ENCODE peak calls at places on chromosomes 2 and 18, in four cellular contexts. One of them, this sample, is unnamed.

GRCh38 chr2:184971669-184972068 is 373.3 kb downstream of the ZNF804A start:
- DNase-seq in omental fat pad: no peak
- DNase-seq in body of pancreas: no peak
- DNase-seq in transverse colon: no peak
- DNase-seq in this sample: no peak

GRCh38 chr2:118577202-118577601 is 270.2 kb downstream of the EN1 start:
- DNase-seq in omental fat pad: no peak
- DNase-seq in body of pancreas: no peak
- DNase-seq in transverse colon: no peak
- DNase-seq in this sample: no peak

GRCh38 chr18:11956371-11957308 is 24.7 kb upstream of the IMPA2 start:
- DNase-seq in omental fat pad: no peak
- DNase-seq in body of pancreas: no peak
- DNase-seq in transverse colon: no peak
- DNase-seq in this sample: no peak

GRCh38 chr2:41647468-41648042 is 400.3 kb upstream of the PKDCC start:
- DNase-seq in omental fat pad: no peak
- DNase-seq in body of pancreas: no peak
- DNase-seq in transverse colon: no peak
- DNase-seq in this sample: no peak

GRCh38 chr2:99249951-99250350 is 5.5 kb downstream of the LYG2 start:
- DNase-seq in omental fat pad: no peak
- DNase-seq in body of pancreas: no peak
- DNase-seq in transverse colon: no peak
- DNase-seq in this sample: no peak

GRCh38 chr2:63189026-63189425 is 138.4 kb downstream of the OTX1 start:
- DNase-seq in omental fat pad: no peak
- DNase-seq in body of pancreas: peak
- DNase-seq in transverse colon: peak
- DNase-seq in this sample: peak

GRCh38 chr2:126885701-126886121 is 13.0 kb upstream of the TEX51 start:
- DNase-seq in omental fat pad: no peak
- DNase-seq in body of pancreas: no peak
- DNase-seq in transverse colon: no peak
- DNase-seq in this sample: no peak

GRCh38 chr18:55136864-55137263 is 177.6 kb upstream of the CCDC68 start:
- DNase-seq in omental fat pad: no peak
- DNase-seq in body of pancreas: no peak
- DNase-seq in transverse colon: no peak
- DNase-seq in this sample: no peak

GRCh38 chr2:216519154-216519762 is 20.6 kb downstream of the RPL37A start:
- DNase-seq in omental fat pad: peak
- DNase-seq in body of pancreas: peak
- DNase-seq in transverse colon: peak
- DNase-seq in this sample: peak

GRCh38 chr18:33804258-33804657 is 226.2 kb downstream of the ASXL3 start:
- DNase-seq in omental fat pad: no peak
- DNase-seq in body of pancreas: peak
- DNase-seq in transverse colon: no peak
- DNase-seq in this sample: no peak

GRCh38 chr2:10331033-10331701 is 28.5 kb downstream of the HPCAL1 start:
- DNase-seq in omental fat pad: no peak
- DNase-seq in body of pancreas: no peak
- DNase-seq in transverse colon: peak
- DNase-seq in this sample: no peak

GRCh38 chr2:135863231-135863630 is 13.0 kb downstream of the MCM6 start:
- DNase-seq in omental fat pad: no peak
- DNase-seq in body of pancreas: no peak
- DNase-seq in transverse colon: no peak
- DNase-seq in this sample: no peak

GRCh38 chr2:197711576-197711975 is 6.4 kb downstream of the MARS2 start:
- DNase-seq in omental fat pad: no peak
- DNase-seq in body of pancreas: no peak
- DNase-seq in transverse colon: no peak
- DNase-seq in this sample: no peak

GRCh38 chr18:49854681-49855080 is 41.3 kb upstream of the ACAA2 start:
- DNase-seq in omental fat pad: no peak
- DNase-seq in body of pancreas: no peak
- DNase-seq in transverse colon: no peak
- DNase-seq in this sample: no peak

GRCh38 chr18:79774111-79774510 is 23.6 kb upstream of the KCNG2 start:
- DNase-seq in omental fat pad: no peak
- DNase-seq in body of pancreas: no peak
- DNase-seq in transverse colon: peak
- DNase-seq in this sample: no peak

GRCh38 chr18:213505-213904 is 54.3 kb downstream of the THOC1 start:
- DNase-seq in omental fat pad: no peak
- DNase-seq in body of pancreas: no peak
- DNase-seq in transverse colon: no peak
- DNase-seq in this sample: no peak

GRCh38 chr18:54769526-54770464 is 58.5 kb upstream of the RAB27B start:
- DNase-seq in omental fat pad: no peak
- DNase-seq in body of pancreas: no peak
- DNase-seq in transverse colon: no peak
- DNase-seq in this sample: no peak

GRCh38 chr2:33291278-33292013 is 185.0 kb upstream of the RASGRP3 start:
- DNase-seq in omental fat pad: no peak
- DNase-seq in body of pancreas: no peak
- DNase-seq in transverse colon: no peak
- DNase-seq in this sample: no peak

GRCh38 chr18:63161728-63162195 is 157.8 kb downstream of the BCL2 start:
- DNase-seq in omental fat pad: peak
- DNase-seq in body of pancreas: no peak
- DNase-seq in transverse colon: peak
- DNase-seq in this sample: no peak

GRCh38 chr2:18045230-18045629 is 166.8 kb downstream of the KCNS3 start:
- DNase-seq in omental fat pad: no peak
- DNase-seq in body of pancreas: no peak
- DNase-seq in transverse colon: no peak
- DNase-seq in this sample: no peak

GRCh38 chr2:222641336-222641735 is 14.6 kb downstream of the FARSB start:
- DNase-seq in omental fat pad: no peak
- DNase-seq in body of pancreas: no peak
- DNase-seq in transverse colon: no peak
- DNase-seq in this sample: no peak

GRCh38 chr2:172561270-172561669 is 5.4 kb downstream of the PDK1 start:
- DNase-seq in omental fat pad: no peak
- DNase-seq in body of pancreas: no peak
- DNase-seq in transverse colon: no peak
- DNase-seq in this sample: no peak

GRCh38 chr2:14231499-14231898 is 401.0 kb upstream of the LRATD1 start:
- DNase-seq in omental fat pad: no peak
- DNase-seq in body of pancreas: no peak
- DNase-seq in transverse colon: no peak
- DNase-seq in this sample: no peak

GRCh38 chr2:26720322-26721166 is 28.0 kb downstream of the KCNK3 start:
- DNase-seq in omental fat pad: peak
- DNase-seq in body of pancreas: peak
- DNase-seq in transverse colon: peak
- DNase-seq in this sample: no peak

GRCh38 chr2:112869258-112869842 is 32.8 kb upstream of the IL1B start:
- DNase-seq in omental fat pad: peak
- DNase-seq in body of pancreas: peak
- DNase-seq in transverse colon: peak
- DNase-seq in this sample: no peak

GRCh38 chr2:152335016-152335850 is at the start of gene FMNL2:
- DNase-seq in omental fat pad: peak
- DNase-seq in body of pancreas: peak
- DNase-seq in transverse colon: peak
- DNase-seq in this sample: peak

GRCh38 chr2:135132314-135132713 is 80.2 kb downstream of the RAB3GAP1 start:
- DNase-seq in omental fat pad: no peak
- DNase-seq in body of pancreas: no peak
- DNase-seq in transverse colon: no peak
- DNase-seq in this sample: no peak

GRCh38 chr2:162113771-162114168 is 38.3 kb downstream of the GCG start:
- DNase-seq in omental fat pad: no peak
- DNase-seq in body of pancreas: no peak
- DNase-seq in transverse colon: no peak
- DNase-seq in this sample: no peak

GRCh38 chr18:9810216-9810804 is 75.5 kb upstream of the TXNDC2 start:
- DNase-seq in omental fat pad: no peak
- DNase-seq in body of pancreas: no peak
- DNase-seq in transverse colon: no peak
- DNase-seq in this sample: no peak

GRCh38 chr2:231305221-231305620 is 90.3 kb upstream of the B3GNT7 start:
- DNase-seq in omental fat pad: no peak
- DNase-seq in body of pancreas: no peak
- DNase-seq in transverse colon: no peak
- DNase-seq in this sample: no peak

GRCh38 chr2:14642499-14642898 is 10.0 kb downstream of the LRATD1 start:
- DNase-seq in omental fat pad: no peak
- DNase-seq in body of pancreas: no peak
- DNase-seq in transverse colon: no peak
- DNase-seq in this sample: no peak

GRCh38 chr18:13287372-13287771 is 68.8 kb downstream of the LDLRAD4 start:
- DNase-seq in omental fat pad: no peak
- DNase-seq in body of pancreas: no peak
- DNase-seq in transverse colon: peak
- DNase-seq in this sample: no peak

GRCh38 chr2:167681646-167682045 is 565.7 kb downstream of the STK39 start:
- DNase-seq in omental fat pad: no peak
- DNase-seq in body of pancreas: no peak
- DNase-seq in transverse colon: no peak
- DNase-seq in this sample: no peak

GRCh38 chr2:190404487-190404886 is 3.7 kb upstream of the MFSD6 start:
- DNase-seq in omental fat pad: no peak
- DNase-seq in body of pancreas: no peak
- DNase-seq in transverse colon: no peak
- DNase-seq in this sample: no peak

GRCh38 chr2:48530033-48530804 is at the start of gene STON1:
- DNase-seq in omental fat pad: no peak
- DNase-seq in body of pancreas: peak
- DNase-seq in transverse colon: peak
- DNase-seq in this sample: peak
- TF ChIP-seq CTCF in omental fat pad: no peak
- TF ChIP-seq CTCF in body of pancreas: no peak
- TF ChIP-seq CTCF in transverse colon: no peak
- TF ChIP-seq CTCF in this sample: peak

DNA sequence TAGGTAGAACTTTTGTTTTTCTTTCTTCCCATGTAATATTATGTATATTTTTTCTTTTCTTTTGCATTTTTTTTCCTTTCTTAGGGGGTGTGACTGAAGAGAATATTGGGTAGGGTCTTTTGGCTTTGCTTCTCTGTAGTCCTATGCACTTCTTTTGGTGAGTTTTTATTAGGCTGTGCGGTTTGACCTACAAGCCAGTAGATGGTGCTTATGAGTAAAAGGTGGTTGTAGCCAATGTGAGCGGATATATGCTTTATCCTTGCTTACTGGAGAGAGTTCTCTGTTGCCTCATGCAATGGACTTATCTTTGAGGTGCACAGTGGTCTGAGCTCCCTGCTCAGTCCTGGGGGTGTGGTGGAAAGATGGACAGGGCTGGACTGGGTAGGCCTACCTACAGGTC is 52.7 kb downstream of the DSEL start:
- DNase-seq in omental fat pad: no peak
- DNase-seq in body of pancreas: no peak
- DNase-seq in transverse colon: no peak
- DNase-seq in this sample: no peak
- TF ChIP-seq CTCF in omental fat pad: no peak
- TF ChIP-seq CTCF in body of pancreas: no peak
- TF ChIP-seq CTCF in transverse colon: no peak
- TF ChIP-seq CTCF in this sample: peak

GRCh38 chr18:27404855-27405254 is 219.7 kb upstream of the CHST9 start:
- DNase-seq in omental fat pad: no peak
- DNase-seq in body of pancreas: no peak
- DNase-seq in transverse colon: no peak
- DNase-seq in this sample: no peak

GRCh38 chr18:27394687-27395086 is 209.6 kb upstream of the CHST9 start:
- DNase-seq in omental fat pad: no peak
- DNase-seq in body of pancreas: no peak
- DNase-seq in transverse colon: no peak
- DNase-seq in this sample: no peak

GRCh38 chr18:27400001-27400400 is 214.9 kb upstream of the CHST9 start:
- DNase-seq in omental fat pad: no peak
- DNase-seq in body of pancreas: no peak
- DNase-seq in transverse colon: no peak
- DNase-seq in this sample: no peak
- TF ChIP-seq CTCF in omental fat pad: no peak
- TF ChIP-seq CTCF in body of pancreas: no peak
- TF ChIP-seq CTCF in transverse colon: no peak
- TF ChIP-seq CTCF in this sample: no peak

GRCh38 chr2:32136097-32136496 is 29.6 kb upstream of the SLC30A6 start:
- DNase-seq in omental fat pad: no peak
- DNase-seq in body of pancreas: no peak
- DNase-seq in transverse colon: no peak
- DNase-seq in this sample: no peak

DNA sequence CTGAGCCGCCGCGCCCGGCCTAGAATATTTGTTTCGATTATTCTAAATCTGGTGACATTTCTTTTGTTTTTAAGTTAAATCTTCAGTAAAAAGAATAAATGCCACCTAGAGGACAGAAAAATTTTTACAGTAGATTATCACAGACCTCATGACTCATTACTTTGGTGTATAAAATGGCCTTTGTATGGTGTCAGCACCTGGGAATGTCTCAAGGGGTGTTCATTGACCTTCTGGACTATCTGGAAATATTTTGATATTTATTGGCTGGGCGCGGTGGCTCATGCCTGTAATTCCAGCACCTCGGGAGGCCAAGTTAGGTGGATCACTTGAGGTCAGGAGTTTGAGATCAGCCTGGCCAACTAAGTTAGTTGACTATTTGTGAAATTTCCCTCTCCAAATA is 30.3 kb upstream of the SLC30A6 start:
- DNase-seq in omental fat pad: no peak
- DNase-seq in body of pancreas: peak
- DNase-seq in transverse colon: peak
- DNase-seq in this sample: no peak
- TF ChIP-seq CTCF in omental fat pad: no peak
- TF ChIP-seq CTCF in body of pancreas: no peak
- TF ChIP-seq CTCF in transverse colon: peak
- TF ChIP-seq CTCF in this sample: peak

This sample was measured in neural crest cell.